ENCODE peak calls at places on chromosomes 12 and 14, in nine cellular contexts. T is neuronal stem cell, K is OCI-LY7, Y is H9, P is DND-41, F is HCT116, C is trophoblast cell, B is astrocyte, Z is IMR-90. U is an unnamed sample.

GRCh38 chr14:52025310-52025709 is 36.0 kb downstream of the RTRAF start:
- DNase-seq in T (no peak), K (no peak), Y (no peak), P (no peak), F (no peak), C (no peak), B (peak), Z (peak), U (no peak)

GRCh38 chr12:76113800-76114757 is 29.6 kb upstream of the NAP1L1 start:
- DNase-seq in T (no peak), K (no peak), Y (no peak), P (no peak), F (no peak), C (peak), B (no peak), Z (peak), U (no peak)

GRCh38 chr14:36529062-36529461 is 9.0 kb upstream of the NKX2-1 start:
- DNase-seq in T (no peak), K (no peak), Y (no peak), P (no peak), F (no peak), C (no peak), B (no peak), Z (no peak), U (peak)

GRCh38 chr12:587132-587531 is 76.1 kb downstream of the NINJ2 start:
- DNase-seq in T (no peak), K (no peak), Y (peak), P (no peak), F (no peak), C (no peak), B (no peak), Z (no peak), U (no peak)

GRCh38 chr12:75747572-75747995 is 236.2 kb upstream of the KRR1 start:
- DNase-seq in T (no peak), K (no peak), Y (no peak), P (no peak), F (no peak), C (peak), B (peak), Z (peak), U (no peak)

GRCh38 chr14:36306836-36307235 is 13.6 kb downstream of the MBIP start:
- DNase-seq in T (no peak), K (no peak), Y (no peak), P (no peak), F (no peak), C (no peak), B (no peak), Z (no peak), U (no peak)

GRCh38 chr14:52235866-52236510 is 31.5 kb upstream of the PTGDR start:
- DNase-seq in T (no peak), K (no peak), Y (no peak), P (no peak), F (no peak), C (no peak), B (no peak), Z (no peak), U (no peak)

GRCh38 chr12:90390947-90391346 is 564.0 kb downstream of the CCER1 start:
- DNase-seq in T (no peak), K (no peak), Y (no peak), P (no peak), F (no peak), C (peak), B (no peak), Z (no peak), U (no peak)

GRCh38 chr12:127559349-127560040 is 707.5 kb upstream of the TMEM132C start:
- DNase-seq in T (no peak), K (peak), Y (peak), P (peak), F (no peak), C (no peak), B (peak), Z (peak), U (peak)

GRCh38 chr12:71400481-71400880 is 39.1 kb upstream of the LGR5 start:
- DNase-seq in T (no peak), K (no peak), Y (no peak), P (no peak), F (no peak), C (no peak), B (no peak), Z (no peak), U (no peak)

GRCh38 chr12:109912790-109913189 is 12.7 kb downstream of the TCHP start:
- DNase-seq in T (no peak), K (no peak), Y (no peak), P (no peak), F (no peak), C (no peak), B (no peak), Z (no peak), U (no peak)

GRCh38 chr14:61609143-61609851 is 86.0 kb upstream of the HIF1A start:
- DNase-seq in T (no peak), K (no peak), Y (peak), P (no peak), F (no peak), C (peak), B (peak), Z (peak), U (no peak)

GRCh38 chr14:91830777-91831176 is 36.6 kb downstream of the TC2N start:
- DNase-seq in T (no peak), K (no peak), Y (peak), P (no peak), F (no peak), C (no peak), B (no peak), Z (no peak), U (no peak)

GRCh38 chr12:104137175-104137901 is 672 bp downstream of the NFYB start:
- DNase-seq in T (peak), K (peak), Y (peak), P (peak), F (no peak), C (peak), B (peak), Z (peak), U (peak)

GRCh38 chr12:63036974-63037335 is 102.0 kb upstream of the PPM1H start:
- DNase-seq in T (no peak), K (no peak), Y (no peak), P (no peak), F (no peak), C (no peak), B (no peak), Z (no peak), U (no peak)

GRCh38 chr14:97806871-97807270 is 1009.7 kb downstream of the VRK1 start:
- DNase-seq in T (no peak), K (no peak), Y (no peak), P (no peak), F (no peak), C (no peak), B (no peak), Z (no peak), U (no peak)

GRCh38 chr12:123946152-123946515 is 26.5 kb downstream of the CCDC92 start:
- DNase-seq in T (no peak), K (no peak), Y (peak), P (no peak), F (no peak), C (no peak), B (no peak), Z (no peak), U (no peak)

GRCh38 chr12:27975222-27976136 is 2.9 kb upstream of the PTHLH start:
- DNase-seq in T (peak), K (no peak), Y (peak), P (no peak), F (no peak), C (peak), B (peak), Z (peak), U (no peak)

GRCh38 chr12:52005903-52006703 is 643 bp upstream of the TAMALIN start:
- DNase-seq in T (no peak), K (peak), Y (peak), P (no peak), F (no peak), C (peak), B (no peak), Z (no peak), U (no peak)

GRCh38 chr12:51904951-51905471 is 2.3 kb upstream of the ACVRL1 start:
- DNase-seq in T (no peak), K (no peak), Y (no peak), P (no peak), F (no peak), C (no peak), B (no peak), Z (peak), U (no peak)

GRCh38 chr14:35088514-35088913 is 33.3 kb downstream of the PPP2R3C start:
- DNase-seq in T (no peak), K (no peak), Y (no peak), P (no peak), F (no peak), C (peak), B (peak), Z (peak), U (no peak)

GRCh38 chr14:93953739-93954515 is 22.4 kb downstream of the ASB2 start:
- DNase-seq in T (no peak), K (no peak), Y (no peak), P (no peak), F (no peak), C (no peak), B (no peak), Z (no peak), U (no peak)

GRCh38 chr12:92537235-92537960 is 165.4 kb upstream of the PLEKHG7 start:
- DNase-seq in T (no peak), K (no peak), Y (no peak), P (no peak), F (no peak), C (peak), B (peak), Z (no peak), U (peak)

GRCh38 chr12:50947932-50948331 is 4.4 kb upstream of the HIGD1C start:
- DNase-seq in T (no peak), K (no peak), Y (no peak), P (no peak), F (no peak), C (no peak), B (no peak), Z (no peak), U (no peak)

GRCh38 chr12:131913666-131914065 is 15.4 kb upstream of the PUS1 start:
- DNase-seq in T (no peak), K (no peak), Y (no peak), P (no peak), F (no peak), C (no peak), B (no peak), Z (no peak), U (no peak)

GRCh38 chr14:54699087-54699530 is 132.2 kb downstream of the SAMD4A start:
- DNase-seq in T (no peak), K (no peak), Y (peak), P (no peak), F (no peak), C (no peak), B (peak), Z (no peak), U (peak)

GRCh38 chr14:54085137-54085810 is 128.6 kb upstream of the BMP4 start:
- DNase-seq in T (no peak), K (no peak), Y (no peak), P (no peak), F (no peak), C (no peak), B (peak), Z (peak), U (no peak)

GRCh38 chr14:69133206-69134125 is 19.5 kb downstream of the DCAF5 start:
- DNase-seq in T (no peak), K (no peak), Y (no peak), P (no peak), F (no peak), C (peak), B (peak), Z (peak), U (no peak)

GRCh38 chr12:45762185-45763110 is 32.9 kb downstream of the ARID2 start:
- DNase-seq in T (no peak), K (peak), Y (no peak), P (no peak), F (peak), C (peak), B (peak), Z (peak), U (peak)

GRCh38 chr12:120110550-120111501 is 5.7 kb downstream of the RAB35 start:
- DNase-seq in T (no peak), K (peak), Y (peak), P (peak), F (no peak), C (peak), B (no peak), Z (no peak), U (no peak)

GRCh38 chr12:3332190-3332589 is 158.8 kb upstream of the PRMT8 start:
- DNase-seq in T (no peak), K (no peak), Y (no peak), P (no peak), F (no peak), C (no peak), B (peak), Z (peak), U (no peak)

GRCh38 chr12:89951050-89951693 is 242.5 kb upstream of the ATP2B1 start:
- DNase-seq in T (no peak), K (no peak), Y (no peak), P (no peak), F (no peak), C (peak), B (peak), Z (peak), U (no peak)

GRCh38 chr14:96821501-96821900 is 24.3 kb downstream of the VRK1 start:
- DNase-seq in T (no peak), K (no peak), Y (no peak), P (no peak), F (no peak), C (no peak), B (peak), Z (no peak), U (no peak)

GRCh38 chr12:24551368-24551767 is 397.5 kb downstream of the BCAT1 start:
- DNase-seq in T (no peak), K (no peak), Y (no peak), P (no peak), F (no peak), C (no peak), B (no peak), Z (no peak), U (no peak)
- H2AFZ ChIP-seq in T (no peak), K (no peak), Y (no peak), P (no peak), F (no peak), C (no peak), B (peak), Z (no peak), U (no peak)

GRCh38 chr14:71890541-71890940 is 41.7 kb upstream of the RGS6 start:
- DNase-seq in T (no peak), K (no peak), Y (no peak), P (no peak), F (no peak), C (no peak), B (no peak), Z (no peak), U (no peak)
- H2AFZ ChIP-seq in T (no peak), K (no peak), Y (no peak), P (no peak), F (no peak), C (no peak), B (no peak), Z (no peak), U (no peak)

GRCh38 chr12:39105111-39105510 is 199.7 kb upstream of the CPNE8 start:
- DNase-seq in T (no peak), K (no peak), Y (no peak), P (no peak), F (no peak), C (no peak), B (peak), Z (no peak), U (no peak)
- H2AFZ ChIP-seq in T (no peak), K (no peak), Y (no peak), P (no peak), F (no peak), C (no peak), B (no peak), Z (no peak), U (no peak)

DNA sequence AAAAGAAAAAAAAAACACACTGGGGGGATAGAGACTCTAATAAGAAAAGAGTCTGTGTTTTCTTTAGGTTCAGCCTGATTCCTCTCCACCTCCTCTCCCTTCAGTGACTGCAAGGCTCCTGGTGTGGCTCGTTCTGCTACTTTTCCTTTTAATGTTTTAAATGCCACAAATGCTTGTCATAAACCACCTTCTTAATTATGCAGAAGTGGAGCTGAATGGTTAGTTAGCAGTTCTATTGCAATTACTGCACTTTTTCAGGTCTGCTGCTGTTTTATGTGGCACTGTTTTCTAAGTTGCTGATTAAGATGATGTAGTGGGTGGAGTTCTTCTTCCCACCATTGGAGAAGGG is 878.1 kb downstream of the DIO2 start:
- DNase-seq in T (no peak), K (no peak), Y (no peak), P (no peak), F (no peak), C (peak), B (peak), Z (no peak), U (no peak)
- H2AFZ ChIP-seq in T (peak), K (no peak), Y (no peak), P (no peak), F (no peak), C (no peak), B (no peak), Z (no peak), U (no peak)

DNA sequence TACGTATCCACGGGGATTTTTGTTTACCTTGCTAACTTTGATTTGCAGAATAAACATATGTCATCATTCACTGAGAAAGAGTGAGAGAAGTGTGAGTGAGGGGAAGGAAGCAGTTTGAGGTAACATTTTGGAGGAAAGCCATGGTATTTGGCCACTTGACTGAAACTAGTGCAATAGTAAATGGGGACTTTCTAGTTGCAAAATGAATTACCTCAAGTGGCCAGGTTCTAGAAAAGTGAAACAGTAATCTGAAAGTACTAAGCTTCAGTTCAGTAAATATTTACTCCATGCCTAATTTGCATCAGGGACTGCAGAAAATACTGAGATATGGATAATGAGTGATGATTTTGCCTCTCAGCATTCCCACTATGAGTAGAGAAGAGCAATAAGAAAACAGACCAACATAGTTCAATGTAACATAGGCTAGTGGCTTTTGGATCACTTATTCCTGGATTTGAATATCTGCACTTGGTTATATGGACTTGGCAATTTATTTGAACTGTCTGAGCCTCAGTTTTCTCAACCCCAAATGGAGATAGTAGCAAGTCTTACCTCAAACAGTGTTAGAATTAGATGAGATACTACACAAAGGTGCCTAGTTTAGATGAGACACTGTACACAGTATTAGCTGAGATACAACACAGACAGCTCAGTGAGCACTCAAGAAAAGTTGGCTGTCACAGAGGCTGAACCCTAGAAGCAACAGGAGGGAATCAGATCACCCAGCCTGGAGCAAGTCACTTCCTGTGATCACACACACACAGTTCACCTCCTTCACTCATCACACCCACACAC is 439.1 kb downstream of the NPAS3 start:
- DNase-seq in T (no peak), K (no peak), Y (no peak), P (no peak), F (no peak), C (no peak), B (peak), Z (no peak), U (no peak)
- H2AFZ ChIP-seq in T (no peak), K (no peak), Y (no peak), P (no peak), F (no peak), C (no peak), B (no peak), Z (no peak), U (no peak)

DNA sequence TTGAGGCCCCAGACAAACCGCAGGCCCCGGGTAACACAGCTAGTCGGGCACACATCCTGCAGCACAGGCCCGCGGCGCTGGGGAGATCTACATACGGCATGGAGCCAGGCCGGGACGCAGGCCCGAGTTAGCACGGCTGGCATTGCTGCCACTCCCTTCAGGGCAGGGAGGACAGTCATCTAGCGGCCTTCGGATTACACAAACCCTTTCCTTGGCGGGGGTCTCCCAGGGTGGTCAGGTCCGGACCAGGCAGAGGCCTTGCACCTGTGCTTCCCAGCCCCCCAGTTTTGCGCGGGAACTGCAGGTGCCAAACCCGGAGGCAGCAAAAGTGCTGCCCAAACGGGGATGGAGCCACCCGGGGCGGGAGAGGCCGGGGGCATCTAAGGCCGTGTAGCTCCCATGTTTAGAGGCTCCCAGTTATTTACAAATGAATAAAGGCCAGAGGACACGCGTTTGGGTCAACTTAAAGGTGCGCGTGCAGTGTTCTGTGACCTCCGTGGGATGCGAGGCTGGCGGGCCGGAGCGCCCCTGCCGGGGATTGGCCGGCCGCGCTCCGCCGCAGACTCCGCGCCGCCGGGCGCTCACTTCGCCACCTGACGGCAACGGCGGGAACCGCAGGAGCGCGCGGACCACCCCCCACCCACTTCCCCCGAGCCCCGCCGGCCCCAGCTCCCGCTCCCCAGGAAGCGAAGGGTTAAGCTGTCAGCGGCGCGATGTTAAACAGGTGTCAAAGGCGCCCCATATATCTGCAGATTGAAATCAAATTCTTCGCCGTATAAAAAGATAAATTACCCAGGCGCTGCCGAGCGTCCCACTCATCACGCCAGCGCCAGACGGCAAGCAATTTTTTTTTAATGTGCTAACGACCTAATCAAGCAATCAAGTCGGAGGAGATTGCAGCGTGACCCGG is 18.1 kb downstream of the VSX2 start:
- DNase-seq in T (no peak), K (peak), Y (peak), P (peak), F (no peak), C (peak), B (no peak), Z (peak), U (peak)
- H2AFZ ChIP-seq in T (peak), K (peak), Y (no peak), P (peak), F (peak), C (peak), B (peak), Z (peak), U (peak)

GRCh38 chr14:104686624-104687517 is 2.5 kb upstream of the INF2 start:
- DNase-seq in T (no peak), K (peak), Y (no peak), P (peak), F (no peak), C (peak), B (no peak), Z (no peak), U (no peak)
- H2AFZ ChIP-seq in T (no peak), K (no peak), Y (no peak), P (no peak), F (no peak), C (no peak), B (no peak), Z (no peak), U (no peak)

GRCh38 chr12:9870311-9870866 is 1.2 kb upstream of the CLEC2B start:
- DNase-seq in T (no peak), K (no peak), Y (no peak), P (peak), F (no peak), C (no peak), B (no peak), Z (no peak), U (no peak)

GRCh38 chr12:9868271-9868815 is 811 bp downstream of the CLEC2B start:
- DNase-seq in T (no peak), K (peak), Y (no peak), P (no peak), F (no peak), C (no peak), B (no peak), Z (no peak), U (no peak)

GRCh38 chr12:9868951-9869306 is 225 bp downstream of the CLEC2B start:
- DNase-seq in T (no peak), K (no peak), Y (no peak), P (no peak), F (no peak), C (no peak), B (no peak), Z (no peak), U (no peak)

GRCh38 chr12:9867531-9867930 is 1.6 kb downstream of the CLEC2B start:
- DNase-seq in T (no peak), K (no peak), Y (no peak), P (no peak), F (no peak), C (no peak), B (no peak), Z (no peak), U (no peak)

GRCh38 chr12:9869307-9870161 is at the start of gene CLEC2B:
- DNase-seq in T (no peak), K (peak), Y (no peak), P (peak), F (no peak), C (peak), B (peak), Z (peak), U (peak)
- H2AFZ ChIP-seq in T (peak), K (peak), Y (no peak), P (peak), F (peak), C (no peak), B (peak), Z (peak), U (peak)

U was measured in MM.1S.